ENCODE peak calls at places on chromosomes 16 and 17, in four cellular contexts. One of them, this sample, is unnamed.

GRCh38 chr17:79041041-79041570 is 17.1 kb downstream of the C1QTNF1 start:
- DNase-seq in A549: no peak
- DNase-seq in suprapubic skin: no peak
- DNase-seq in AG04450: no peak
- DNase-seq in this sample: no peak

GRCh38 chr16:47916266-47916665 is 239.5 kb downstream of the ABCC12 start:
- DNase-seq in A549: no peak
- DNase-seq in suprapubic skin: no peak
- DNase-seq in AG04450: no peak
- DNase-seq in this sample: no peak

GRCh38 chr16:787261-787966 is 767 bp downstream of the RPUSD1 start:
- DNase-seq in A549: no peak
- DNase-seq in suprapubic skin: no peak
- DNase-seq in AG04450: no peak
- DNase-seq in this sample: no peak

GRCh38 chr16:666572-666971 is 1.4 kb upstream of the RHOT2 start:
- DNase-seq in A549: no peak
- DNase-seq in suprapubic skin: no peak
- DNase-seq in AG04450: no peak
- DNase-seq in this sample: no peak

GRCh38 chr16:24975428-24975889 is 39.7 kb downstream of the ARHGAP17 start:
- DNase-seq in A549: peak; percentile 19
- DNase-seq in suprapubic skin: no peak
- DNase-seq in AG04450: no peak
- DNase-seq in this sample: peak; percentile 59

GRCh38 chr16:54568897-54569807 is 282.6 kb upstream of the IRX3 start:
- DNase-seq in A549: no peak
- DNase-seq in suprapubic skin: no peak
- DNase-seq in AG04450: no peak
- DNase-seq in this sample: no peak

GRCh38 chr16:75263963-75264445 is 12.6 kb upstream of the BCAR1 start:
- DNase-seq in A549: no peak
- DNase-seq in suprapubic skin: peak; percentile 75
- DNase-seq in AG04450: no peak
- DNase-seq in this sample: no peak

GRCh38 chr16:49078104-49078503 is 203.5 kb downstream of the CBLN1 start:
- DNase-seq in A549: no peak
- DNase-seq in suprapubic skin: no peak
- DNase-seq in AG04450: no peak
- DNase-seq in this sample: no peak

GRCh38 chr16:53207810-53208752 is 153.3 kb downstream of the CHD9 start:
- DNase-seq in A549: peak; percentile 92
- DNase-seq in suprapubic skin: no peak
- DNase-seq in AG04450: peak; percentile 46
- DNase-seq in this sample: peak; percentile 62

GRCh38 chr16:50050802-50051201 is 15.0 kb upstream of the HEATR3 start:
- DNase-seq in A549: no peak
- DNase-seq in suprapubic skin: no peak
- DNase-seq in AG04450: no peak
- DNase-seq in this sample: no peak

GRCh38 chr17:68733241-68734176 is 132.3 kb upstream of the FAM20A start:
- DNase-seq in A549: no peak
- DNase-seq in suprapubic skin: no peak
- DNase-seq in AG04450: peak; percentile 29
- DNase-seq in this sample: no peak

GRCh38 chr16:81265658-81266451 is 27.4 kb downstream of the BCO1 start:
- DNase-seq in A549: no peak
- DNase-seq in suprapubic skin: peak; percentile 66
- DNase-seq in AG04450: no peak
- DNase-seq in this sample: no peak

GRCh38 chr17:39709998-39710964 is 10.4 kb downstream of the ERBB2 start:
- DNase-seq in A549: no peak
- DNase-seq in suprapubic skin: no peak
- DNase-seq in AG04450: no peak
- DNase-seq in this sample: no peak

GRCh38 chr16:13921328-13921727 is 1.4 kb downstream of the ERCC4 start:
- DNase-seq in A549: no peak
- DNase-seq in suprapubic skin: no peak
- DNase-seq in AG04450: no peak
- DNase-seq in this sample: no peak

GRCh38 chr17:79707931-79708891 is 22.5 kb upstream of the ENPP7 start:
- DNase-seq in A549: peak; percentile 66
- DNase-seq in suprapubic skin: no peak
- DNase-seq in AG04450: no peak
- DNase-seq in this sample: no peak

GRCh38 chr17:1029196-1029911 is 32.4 kb downstream of the TIMM22 start:
- DNase-seq in A549: no peak
- DNase-seq in suprapubic skin: no peak
- DNase-seq in AG04450: no peak
- DNase-seq in this sample: no peak

GRCh38 chr16:84603115-84603816 is 14.6 kb downstream of the COTL1 start:
- DNase-seq in A549: peak; percentile 85
- DNase-seq in suprapubic skin: peak; percentile 91
- DNase-seq in AG04450: peak; percentile 89
- DNase-seq in this sample: no peak

GRCh38 chr17:50380369-50381259 is 7.6 kb downstream of the EME1 start:
- DNase-seq in A549: no peak
- DNase-seq in suprapubic skin: no peak
- DNase-seq in AG04450: no peak
- DNase-seq in this sample: no peak

GRCh38 chr16:50776042-50776441 is 34.2 kb downstream of the CYLD start:
- DNase-seq in A549: no peak
- DNase-seq in suprapubic skin: no peak
- DNase-seq in AG04450: no peak
- DNase-seq in this sample: no peak

GRCh38 chr16:22897184-22897583 is 83.2 kb downstream of the HS3ST2 start:
- DNase-seq in A549: no peak
- DNase-seq in suprapubic skin: no peak
- DNase-seq in AG04450: no peak
- DNase-seq in this sample: no peak

GRCh38 chr17:12046786-12047185 is 26.1 kb downstream of the MAP2K4 start:
- DNase-seq in A549: no peak
- DNase-seq in suprapubic skin: no peak
- DNase-seq in AG04450: no peak
- DNase-seq in this sample: no peak

GRCh38 chr16:66660422-66661209 is 35.9 kb downstream of the CMTM4 start:
- DNase-seq in A549: peak; percentile 84
- DNase-seq in suprapubic skin: no peak
- DNase-seq in AG04450: peak; percentile 41
- DNase-seq in this sample: no peak

GRCh38 chr17:14803781-14804180 is 461.3 kb downstream of the PMP22 start:
- DNase-seq in A549: no peak
- DNase-seq in suprapubic skin: no peak
- DNase-seq in AG04450: no peak
- DNase-seq in this sample: no peak

GRCh38 chr17:39543176-39543575 is 64.5 kb downstream of the NEUROD2 start:
- DNase-seq in A549: no peak
- DNase-seq in suprapubic skin: no peak
- DNase-seq in AG04450: no peak
- DNase-seq in this sample: no peak

GRCh38 chr16:19760336-19761060 is 42.4 kb downstream of the IQCK start:
- DNase-seq in A549: no peak
- DNase-seq in suprapubic skin: no peak
- DNase-seq in AG04450: no peak
- DNase-seq in this sample: no peak

GRCh38 chr16:25258856-25259179 is 1.2 kb upstream of the ZKSCAN2 start:
- DNase-seq in A549: no peak
- DNase-seq in suprapubic skin: no peak
- DNase-seq in AG04450: no peak
- DNase-seq in this sample: no peak

GRCh38 chr17:81191646-81192045 is 25.6 kb upstream of the AATK start:
- DNase-seq in A549: no peak
- DNase-seq in suprapubic skin: no peak
- DNase-seq in AG04450: no peak
- DNase-seq in this sample: no peak
- H3K4me3 ChIP-seq in A549: no peak overlapping the region
- H3K4me3 ChIP-seq in suprapubic skin: no peak overlapping the region
- H3K4me3 ChIP-seq in AG04450: no peak overlapping the region
- H3K4me3 ChIP-seq in this sample: no peak overlapping the region

DNA sequence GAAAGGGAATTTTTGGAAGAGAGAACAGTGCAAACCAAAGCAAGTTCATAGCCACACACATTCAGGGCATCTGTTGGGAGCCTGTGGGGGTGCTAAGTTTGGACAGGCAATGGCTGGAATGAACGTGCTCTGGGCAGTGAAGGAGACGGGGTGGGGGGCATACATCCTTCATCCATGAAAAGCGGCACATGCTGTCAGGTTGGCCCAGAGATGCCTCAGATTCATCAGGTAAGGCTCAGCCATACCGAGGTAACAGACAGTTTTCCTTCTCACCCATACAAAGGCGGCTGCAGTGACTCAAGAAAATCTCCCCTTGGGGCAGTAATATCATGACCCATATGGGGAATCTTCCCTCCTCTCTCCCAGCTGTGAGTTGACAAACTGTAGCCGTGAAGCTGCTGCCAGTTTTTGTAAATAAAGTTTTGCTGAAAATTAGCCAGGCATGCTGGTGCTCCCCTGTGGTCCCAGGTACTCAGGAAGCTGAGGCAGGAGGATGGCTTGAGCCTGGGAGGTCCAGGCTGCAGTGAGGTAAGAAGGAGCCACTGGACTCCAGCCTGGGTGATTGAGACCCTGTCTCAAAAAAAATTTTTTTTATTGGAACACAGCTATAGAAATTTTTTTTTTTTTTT is 9.2 kb upstream of the UBALD2 start:
- DNase-seq in A549: no peak
- DNase-seq in suprapubic skin: no peak
- DNase-seq in AG04450: no peak
- DNase-seq in this sample: no peak
- H3K4me3 ChIP-seq in A549: no peak overlapping the region
- H3K4me3 ChIP-seq in suprapubic skin: no peak overlapping the region
- H3K4me3 ChIP-seq in AG04450: no peak overlapping the region
- H3K4me3 ChIP-seq in this sample: no peak overlapping the region

DNA sequence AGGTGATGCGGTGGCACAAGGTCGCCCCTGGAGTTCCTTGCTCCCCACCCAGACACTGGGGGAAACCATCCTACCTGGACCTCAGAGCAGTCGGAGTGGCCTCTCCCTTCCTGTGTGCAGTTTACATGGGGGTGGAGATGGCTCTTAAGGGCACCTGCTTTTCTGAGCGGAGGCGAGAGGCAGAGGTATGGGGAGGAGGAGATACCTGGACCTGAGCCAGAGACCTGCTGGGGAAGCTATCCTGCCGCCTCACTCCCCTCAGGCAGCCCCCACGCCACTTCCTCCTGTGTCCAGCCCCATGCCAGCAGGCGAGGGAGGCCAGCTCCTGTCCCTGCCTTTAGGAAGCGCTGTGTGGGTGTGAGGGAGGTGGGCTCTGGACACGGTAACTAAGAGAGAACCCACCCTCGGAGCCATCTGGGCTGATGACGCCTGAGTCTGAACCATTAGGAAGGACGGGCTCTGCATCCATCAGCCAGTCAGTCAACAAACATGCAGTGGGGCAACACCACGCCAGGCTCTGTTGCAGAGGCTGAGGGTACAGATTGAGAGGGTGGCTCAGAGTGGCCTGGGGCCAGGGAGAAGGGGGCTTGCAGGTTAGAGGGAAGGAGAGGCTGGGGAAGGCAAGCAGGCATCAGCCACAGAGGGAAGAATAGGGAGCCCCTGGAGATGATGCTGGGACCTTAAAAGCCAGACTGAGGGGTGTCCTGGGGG is 1.2 kb downstream of the CORO1A start:
- DNase-seq in A549: no peak
- DNase-seq in suprapubic skin: peak; percentile 67
- DNase-seq in AG04450: no peak
- DNase-seq in this sample: no peak
- H3K4me3 ChIP-seq in A549: no peak overlapping the region
- H3K4me3 ChIP-seq in suprapubic skin: peak overlapping the region; percentile 63
- H3K4me3 ChIP-seq in AG04450: peak overlapping the region; percentile 65
- H3K4me3 ChIP-seq in this sample: peak overlapping the region; percentile 100

GRCh38 chr16:2151188-2152091 is 3.0 kb downstream of the RAB26 start:
- DNase-seq in A549: peak; percentile 52
- DNase-seq in suprapubic skin: no peak
- DNase-seq in AG04450: no peak
- DNase-seq in this sample: peak; percentile 50

GRCh38 chr16:2148714-2149629 is 547 bp downstream of the RAB26 start:
- DNase-seq in A549: peak; percentile 64
- DNase-seq in suprapubic skin: no peak
- DNase-seq in AG04450: no peak
- DNase-seq in this sample: peak; percentile 48

GRCh38 chr16:2150418-2151187 is 2.2 kb downstream of the RAB26 start:
- DNase-seq in A549: peak; percentile 73
- DNase-seq in suprapubic skin: peak; percentile 70
- DNase-seq in AG04450: no peak
- DNase-seq in this sample: peak; percentile 68

GRCh38 chr16:2147981-2148671 is at the start of gene RAB26:
- DNase-seq in A549: peak; percentile 84
- DNase-seq in suprapubic skin: peak; percentile 88
- DNase-seq in AG04450: no peak
- DNase-seq in this sample: no peak

DNA sequence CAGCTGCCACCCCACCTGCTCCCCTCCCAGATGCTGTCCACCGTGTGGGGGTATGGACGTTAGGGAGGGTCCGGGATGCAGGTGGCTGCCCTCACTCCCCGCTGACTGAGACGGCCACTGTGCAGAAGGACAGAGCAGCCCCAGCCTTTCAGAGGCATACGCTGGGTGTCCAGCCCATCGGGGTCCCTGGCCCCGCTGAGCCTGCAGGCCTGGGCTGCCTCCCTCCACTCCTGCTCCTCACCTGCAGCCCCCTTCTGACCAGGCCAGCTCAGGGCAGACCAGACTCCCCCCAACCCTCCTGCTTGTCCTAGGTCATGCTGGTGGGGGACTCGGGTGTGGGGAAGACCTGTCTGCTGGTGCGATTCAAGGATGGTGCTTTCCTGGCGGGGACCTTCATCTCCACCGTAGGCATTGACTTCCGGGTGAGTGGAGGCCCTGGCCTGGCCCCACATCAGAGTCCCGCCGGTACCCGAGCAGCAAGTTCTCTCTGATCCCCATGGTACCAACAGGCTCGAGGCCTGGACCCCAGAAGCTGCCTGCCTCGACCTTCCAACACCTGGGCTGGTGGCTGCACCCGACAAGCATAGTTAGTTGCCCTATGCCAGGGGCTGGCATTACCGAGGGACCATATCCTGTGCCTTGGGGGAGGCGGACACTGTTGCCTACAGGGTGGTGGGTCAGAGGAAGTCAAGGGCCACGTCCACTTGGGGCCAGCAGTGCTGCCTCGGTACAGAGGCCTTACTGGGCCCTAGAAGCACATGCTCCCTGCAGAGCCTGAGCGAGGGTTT is 1.4 kb downstream of the RAB26 start:
- DNase-seq in A549: peak; percentile 73
- DNase-seq in suprapubic skin: peak; percentile 68
- DNase-seq in AG04450: no peak
- DNase-seq in this sample: peak; percentile 62
- H3K4me3 ChIP-seq in A549: peak overlapping the region; percentile 45
- H3K4me3 ChIP-seq in suprapubic skin: peak overlapping the region; percentile 52
- H3K4me3 ChIP-seq in AG04450: peak overlapping the region; percentile 53
- H3K4me3 ChIP-seq in this sample: peak overlapping the region; percentile 45